ENCODE peak calls at places on chromosome 1, in nine cellular contexts. C is left ventricle myocardium inferior, O is right atrium auricular region, E is BJ, K is neural crest cell, Y is glutamatergic neuron, W is cardiac fibroblast, T is astrocyte of the spinal cord, N is endothelial cell. M is an unnamed sample.
A peak's percentile ranks its signal among the peaks of the same experiment; 100 is the strongest.

GRCh38 chr1:13666317-13666716 is 33.7 kb upstream of the PRDM2 start:
- DNase-seq in W (no peak), O (no peak), T (no peak), K (no peak), N (no peak), Y (peak; percentile 44), E (no peak), C (no peak), M (no peak)

GRCh38 chr1:44050261-44050660 is 19.0 kb upstream of the SLC6A9 start:
- DNase-seq in K (no peak), T (no peak), Y (no peak), E (no peak), W (peak; percentile 77), N (no peak), C (no peak), O (no peak), M (peak; percentile 43)

GRCh38 chr1:67717876-67718275 is 32.9 kb downstream of the GADD45A start:
- DNase-seq in O (no peak), K (no peak), C (no peak), N (no peak), W (no peak), E (no peak), T (no peak), Y (no peak), M (no peak)

GRCh38 chr1:199684686-199685273 is 342.7 kb upstream of the NR5A2 start:
- DNase-seq in Y (no peak), C (no peak), W (peak; percentile 84), T (peak; percentile 73), E (peak; percentile 15), N (peak; percentile 36), O (no peak), K (peak; percentile 23), M (peak; percentile 82)

GRCh38 chr1:188433428-188433827 is 1604.7 kb downstream of the PLA2G4A start:
- DNase-seq in W (no peak), K (no peak), C (no peak), O (no peak), E (no peak), T (peak; percentile 24), N (no peak), Y (no peak), M (peak; percentile 8)

GRCh38 chr1:243956448-243956847 is 94.6 kb upstream of the ZBTB18 start:
- DNase-seq in O (no peak), Y (no peak), N (no peak), C (no peak), E (no peak), W (no peak), T (no peak), K (no peak), M (no peak)

GRCh38 chr1:55559111-55559510 is 343.9 kb upstream of the USP24 start:
- DNase-seq in W (no peak), O (no peak), E (no peak), C (no peak), K (no peak), T (no peak), Y (no peak), N (no peak), M (no peak)

GRCh38 chr1:114828251-114828650 is 26.4 kb upstream of the SYCP1 start:
- DNase-seq in W (no peak), Y (no peak), O (no peak), E (no peak), K (no peak), N (no peak), T (no peak), C (no peak), M (peak; percentile 16)

GRCh38 chr1:232922475-232922874 is 27.9 kb upstream of the NTPCR start:
- DNase-seq in O (no peak), N (no peak), C (no peak), W (peak; percentile 34), Y (no peak), E (peak; percentile 49), K (no peak), T (peak; percentile 32), M (no peak)

GRCh38 chr1:204072951-204073836 is at the start of gene SOX13:
- DNase-seq in E (no peak), O (peak; percentile 88), W (peak; percentile 94), C (peak; percentile 86), K (peak; percentile 74), Y (peak; percentile 78), N (peak; percentile 73), T (peak; percentile 90), M (peak; percentile 98)

GRCh38 chr1:111747947-111748346 is 7.8 kb upstream of the DDX20 start:
- DNase-seq in C (no peak), Y (no peak), T (no peak), O (no peak), E (no peak), W (no peak), N (no peak), K (no peak), M (no peak)

GRCh38 chr1:47906009-47906432 is 91.2 kb downstream of the TRABD2B start:
- DNase-seq in O (no peak), K (no peak), E (no peak), N (no peak), C (no peak), T (peak; percentile 4), W (peak; percentile 3), Y (no peak), M (peak; percentile 77)

GRCh38 chr1:6065093-6065878 is 19.6 kb downstream of the KCNAB2 start:
- DNase-seq in E (no peak), N (no peak), Y (peak; percentile 97), T (no peak), C (peak; percentile 51), O (no peak), W (peak; percentile 7), K (no peak), M (no peak)

GRCh38 chr1:197173571-197174482 is 27.4 kb upstream of the ASPM start:
- DNase-seq in T (no peak), K (no peak), E (no peak), N (no peak), C (no peak), O (no peak), W (peak; percentile 70), Y (no peak), M (no peak)

GRCh38 chr1:94527447-94528031 is 14.0 kb downstream of the F3 start:
- DNase-seq in W (peak; percentile 38), T (peak; percentile 9), N (no peak), E (no peak), K (no peak), Y (no peak), O (no peak), C (no peak), M (peak; percentile 64)

GRCh38 chr1:66355756-66356155 is 178.2 kb upstream of the SGIP1 start:
- DNase-seq in W (no peak), Y (no peak), N (no peak), C (no peak), T (no peak), E (no peak), O (no peak), K (no peak), M (no peak)

GRCh38 chr1:156675715-156676311 is 1.4 kb downstream of the NES start:
- DNase-seq in O (no peak), C (peak; percentile 48), K (no peak), E (no peak), Y (peak; percentile 73), N (no peak), W (no peak), T (peak; percentile 40), M (no peak)

GRCh38 chr1:156680056-156680455 is 2.8 kb upstream of the NES start:
- DNase-seq in O (no peak), W (no peak), N (no peak), Y (no peak), K (no peak), E (no peak), T (no peak), C (no peak), M (no peak)

GRCh38 chr1:156676450-156676819 is 772 bp downstream of the NES start:
- DNase-seq in Y (no peak), E (no peak), C (no peak), T (no peak), W (no peak), N (no peak), K (no peak), O (no peak), M (no peak)

GRCh38 chr1:156676820-156677615 is at the start of gene NES:
- DNase-seq in N (peak; percentile 74), E (no peak), O (peak; percentile 80), C (peak; percentile 84), W (peak; percentile 60), T (peak; percentile 63), Y (peak; percentile 86), K (peak; percentile 81), M (no peak)

GRCh38 chr1:156677616-156678596 is 699 bp upstream of the NES start:
- DNase-seq in C (peak; percentile 74), N (peak; percentile 66), Y (peak; percentile 72), E (no peak), O (peak; percentile 77), W (peak; percentile 87), K (peak; percentile 67), T (peak; percentile 90), M (peak; percentile 87)
- TF ChIP-seq CTCF in C (peak; percentile 89), N (peak; percentile 67), Y (peak; percentile 72), E (peak; percentile 93), O (peak; percentile 73), W (peak; percentile 86), K (peak; percentile 85), T (peak; percentile 89), M (peak; percentile 91)

GRCh38 chr1:181676269-181676668 is 193.0 kb downstream of the CACNA1E start:
- DNase-seq in E (no peak), K (peak; percentile 33), Y (peak; percentile 35), C (no peak), O (no peak), N (peak; percentile 44), W (no peak), T (peak; percentile 8), M (peak; percentile 77)
- TF ChIP-seq CTCF in E (no peak), K (peak; percentile 61), Y (peak; percentile 38), C (peak; percentile 53), O (no peak), N (peak; percentile 37), W (no peak), T (peak; percentile 30), M (peak; percentile 75)

DNA sequence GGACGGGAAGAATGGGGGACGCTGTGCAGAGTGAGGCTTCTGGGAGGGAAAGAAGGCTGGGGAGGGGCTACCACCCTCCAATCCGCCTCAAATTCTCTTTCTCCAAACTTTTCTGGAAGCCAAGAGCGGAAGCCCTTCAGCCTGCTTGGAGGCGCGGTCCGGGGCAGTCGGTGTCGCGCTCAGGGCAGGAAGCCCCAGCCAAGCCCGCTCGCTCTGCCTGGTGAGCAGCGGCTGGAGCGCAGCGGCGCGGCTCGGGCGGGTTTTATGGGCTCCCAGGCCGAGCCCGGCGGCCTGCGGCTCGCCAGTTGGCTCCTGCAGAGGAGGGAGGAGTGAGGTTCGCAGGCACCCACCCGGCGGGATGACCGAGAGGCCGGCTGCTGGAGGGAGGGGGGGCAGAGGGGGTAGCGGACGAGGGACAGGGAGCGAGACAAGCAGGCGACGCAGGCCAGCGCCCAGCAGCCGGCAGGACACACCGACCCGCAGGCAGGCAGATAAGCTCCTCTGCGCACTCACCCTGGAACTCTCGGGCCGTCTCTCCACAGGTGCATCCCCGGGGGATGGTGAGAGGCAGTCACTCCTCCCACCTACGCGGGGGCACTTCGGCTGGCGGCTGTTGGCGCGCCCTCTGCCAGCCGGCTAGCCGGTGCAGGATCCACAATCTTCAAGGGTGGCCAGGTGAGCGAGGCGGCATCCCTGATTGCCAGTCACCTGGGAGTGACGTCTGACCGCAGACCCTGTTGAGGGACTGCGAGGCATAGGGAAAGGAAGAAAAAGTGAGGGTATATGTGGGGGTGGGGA is at the start of gene AVPR1B:
- DNase-seq in C (peak; percentile 48), N (peak; percentile 60), O (peak; percentile 59), Y (peak; percentile 60), E (no peak), K (peak; percentile 37), T (peak; percentile 8), W (peak; percentile 44), M (no peak)
- TF ChIP-seq CTCF in C (peak; percentile 18), N (no peak), O (no peak), Y (no peak), E (peak; percentile 8), K (peak; percentile 32), T (no peak), W (no peak), M (no peak)

GRCh38 chr1:231421971-231422797 is at the start of gene EGLN1:
- DNase-seq in N (peak; percentile 81), C (peak; percentile 89), Y (peak; percentile 87), E (peak; percentile 41), K (peak; percentile 71), T (peak; percentile 87), W (peak; percentile 91), O (peak; percentile 78), M (peak; percentile 95)
- TF ChIP-seq CTCF in N (no peak), C (peak; percentile 37), Y (no peak), E (peak; percentile 29), K (peak; percentile 54), T (peak; percentile 23), W (no peak), O (peak; percentile 19), M (peak; percentile 43)